ENCODE peak calls at places on chromosomes 6 and 20, in eight cellular contexts. S is fibroblast of lung, P is K562, N is psoas muscle, I is foreskin fibroblast, K is kidney epithelial cell, B is OCI-LY7, M is left lung. D is an unnamed sample.

GRCh38 chr6:42185597-42185996 is 9.2 kb downstream of the GUCA1B start:
- DNase-seq in M (no peak), N (no peak), B (no peak), K (no peak), S (peak; percentile 82), I (no peak), P (no peak), D (peak; percentile 23)

GRCh38 chr6:43299338-43300293 is 1.6 kb downstream of the SLC22A7 start:
- DNase-seq in P (no peak), K (no peak), N (no peak), I (no peak), S (no peak), M (no peak), B (peak; percentile 31), D (no peak)

GRCh38 chr20:17680128-17680835 is 1.8 kb downstream of the RRBP1 start:
- DNase-seq in M (peak; percentile 63), K (no peak), I (peak; percentile 72), P (no peak), N (peak; percentile 72), B (no peak), S (peak; percentile 85), D (peak; percentile 84)

GRCh38 chr20:3192226-3193015 is 12.1 kb downstream of the DDRGK1 start:
- DNase-seq in M (no peak), K (no peak), S (no peak), I (no peak), P (no peak), N (peak; percentile 35), B (no peak), D (no peak)

GRCh38 chr6:14732226-14732844 is 513.5 kb upstream of the JARID2 start:
- DNase-seq in N (no peak), M (no peak), P (no peak), B (no peak), I (no peak), K (no peak), S (no peak), D (no peak)

GRCh38 chr6:35240838-35241801 is 18.4 kb upstream of the ZNF76 start:
- DNase-seq in S (peak; percentile 44), P (peak; percentile 89), K (no peak), M (peak; percentile 73), N (peak; percentile 79), I (peak; percentile 44), B (peak; percentile 68), D (peak; percentile 63)

GRCh38 chr6:98835149-98836024 is 1.0 kb downstream of the POU3F2 start:
- DNase-seq in M (no peak), N (no peak), I (no peak), P (no peak), S (no peak), B (no peak), K (no peak), D (no peak)

GRCh38 chr6:17505767-17506280 is 94.3 kb upstream of the FAM8A1 start:
- DNase-seq in K (no peak), P (no peak), S (peak; percentile 45), M (no peak), B (no peak), N (no peak), I (peak; percentile 38), D (peak; percentile 49)

GRCh38 chr6:165389534-165389933 is 80.1 kb upstream of the C6orf118 start:
- DNase-seq in B (no peak), S (no peak), K (no peak), I (no peak), M (no peak), N (no peak), P (no peak), D (no peak)

GRCh38 chr20:42010090-42010489 is 391.9 kb upstream of the CHD6 start:
- DNase-seq in S (no peak), P (no peak), M (no peak), I (no peak), B (no peak), K (no peak), N (no peak), D (no peak)

GRCh38 chr6:89999995-90000825 is 105.9 kb downstream of the GJA10 start:
- DNase-seq in K (no peak), N (no peak), I (no peak), P (no peak), M (no peak), B (no peak), S (no peak), D (no peak)

GRCh38 chr6:99614430-99615161 is 8.0 kb downstream of the PRDM13 start:
- DNase-seq in I (no peak), M (no peak), P (no peak), N (peak; percentile 48), K (no peak), S (no peak), B (no peak), D (no peak)

GRCh38 chr6:84597238-84597875 is 167.0 kb downstream of the TBX18 start:
- DNase-seq in B (no peak), S (peak; percentile 5), K (no peak), I (no peak), M (no peak), P (no peak), N (no peak), D (peak; percentile 48)

GRCh38 chr6:157164972-157165371 is 158.3 kb downstream of the TMEM242 start:
- DNase-seq in M (no peak), P (no peak), K (no peak), S (no peak), B (no peak), I (no peak), N (no peak), D (no peak)

GRCh38 chr6:142266060-142266459 is 35.7 kb upstream of the ADGRG6 start:
- DNase-seq in P (no peak), N (no peak), S (no peak), K (no peak), I (no peak), M (no peak), B (no peak), D (no peak)

GRCh38 chr6:21922086-21922485 is 328.5 kb downstream of the SOX4 start:
- DNase-seq in M (no peak), N (no peak), P (no peak), S (peak; percentile 20), I (no peak), K (peak; percentile 80), B (no peak), D (no peak)

GRCh38 chr6:14828146-14828705 is 417.6 kb upstream of the JARID2 start:
- DNase-seq in B (no peak), I (no peak), M (no peak), N (no peak), S (no peak), P (no peak), K (no peak), D (no peak)

GRCh38 chr6:83055366-83055964 is 10.2 kb downstream of the UBE3D start:
- DNase-seq in K (no peak), N (no peak), P (peak; percentile 58), B (peak; percentile 51), I (peak; percentile 29), M (no peak), S (peak; percentile 62), D (peak; percentile 66)

GRCh38 chr6:158316022-158316421 is 3.8 kb downstream of the TULP4 start:
- DNase-seq in I (no peak), M (no peak), N (no peak), B (no peak), K (no peak), P (no peak), S (no peak), D (peak; percentile 25)

GRCh38 chr6:138653435-138653834 is 120.1 kb upstream of the CCDC28A start:
- DNase-seq in S (no peak), K (no peak), I (no peak), B (no peak), P (no peak), M (no peak), N (no peak), D (no peak)

GRCh38 chr6:138657026-138657425 is 116.5 kb upstream of the CCDC28A start:
- DNase-seq in B (no peak), S (no peak), N (no peak), P (no peak), K (no peak), I (no peak), M (no peak), D (no peak)

GRCh38 chr6:138656278-138656803 is 117.2 kb upstream of the CCDC28A start:
- DNase-seq in N (no peak), K (no peak), I (no peak), B (no peak), S (no peak), P (no peak), M (no peak), D (no peak)

GRCh38 chr6:138655828-138656227 is 117.7 kb upstream of the CCDC28A start:
- DNase-seq in I (no peak), S (no peak), M (no peak), P (no peak), B (no peak), K (no peak), N (no peak), D (peak; percentile 39)

GRCh38 chr6:138654715-138655634 is 118.6 kb upstream of the CCDC28A start:
- DNase-seq in K (no peak), P (no peak), I (peak; percentile 37), B (no peak), N (no peak), S (peak; percentile 35), M (no peak), D (peak; percentile 39)
- H3K4me3 ChIP-seq in K (no peak overlapping the region), P (no peak overlapping the region), I (no peak overlapping the region), B (no peak overlapping the region), N (no peak overlapping the region), S (no peak overlapping the region), M (no peak overlapping the region), D (peak overlapping the region; percentile 43)

GRCh38 chr6:30149234-30149633 is 11.8 kb downstream of the TRIM10 start:
- DNase-seq in K (no peak), N (no peak), P (peak; percentile 30), B (peak; percentile 8), S (no peak), M (no peak), I (no peak), D (no peak)
- TF ChIP-seq CTCF in K (no peak), N (no peak), P (no peak), B (peak; percentile 40), S (no peak), M (no peak), I (no peak), D (no peak)

DNA sequence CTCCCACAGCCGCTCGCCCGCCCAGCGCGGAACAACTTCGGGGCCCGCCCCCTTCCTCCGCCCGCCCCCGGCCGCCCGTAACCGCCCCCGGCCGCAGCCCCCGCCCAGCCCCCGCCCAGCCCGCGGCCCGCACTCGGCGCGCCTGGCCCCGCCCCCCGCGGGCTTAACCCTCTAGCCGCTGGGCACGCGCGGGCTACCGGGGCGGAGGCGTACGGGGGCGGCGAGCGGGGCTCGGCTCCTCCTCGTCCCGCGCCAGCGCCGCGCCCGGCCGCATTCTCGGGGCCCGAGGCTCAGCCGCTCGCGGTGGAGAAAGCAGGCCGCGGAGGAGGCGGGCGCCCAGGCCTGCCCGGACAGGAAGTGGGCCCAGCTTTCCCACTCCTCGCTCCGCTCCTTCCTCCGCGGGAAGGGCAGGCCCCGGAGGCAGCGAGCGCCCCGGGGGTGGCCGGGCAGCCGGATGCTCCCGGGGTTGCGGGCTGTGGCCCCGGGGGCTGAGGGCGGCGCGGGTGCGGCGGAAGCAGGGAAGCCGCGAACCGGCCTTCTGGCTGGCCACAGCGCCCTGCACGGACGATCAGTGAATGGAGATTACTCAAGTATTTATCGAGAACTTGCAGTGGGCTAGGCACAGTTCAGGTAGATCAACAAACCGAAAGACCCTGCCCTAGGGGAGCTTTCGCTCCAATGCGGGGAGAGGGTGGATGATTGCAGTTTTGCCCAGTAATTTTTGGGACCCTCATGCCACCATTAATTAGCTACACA is at the start of gene TRAM2:
- DNase-seq in I (peak; percentile 83), M (peak; percentile 83), B (peak; percentile 90), S (peak; percentile 84), P (peak; percentile 95), N (peak; percentile 92), K (no peak), D (peak; percentile 82)
- H3K4me3 ChIP-seq in I (peak within 1 kb of the TSS; percentile 94), M (peak within 1 kb of the TSS; percentile 89), B (peak within 1 kb of the TSS; percentile 75), S (peak within 1 kb of the TSS; percentile 52), P (peak within 1 kb of the TSS; percentile 77), N (peak within 1 kb of the TSS; percentile 98), K (peak within 1 kb of the TSS; percentile 68), D (peak within 1 kb of the TSS; percentile 91)

GRCh38 chr20:23244207-23244915 is 106.2 kb upstream of the NXT1 start:
- DNase-seq in S (peak; percentile 55), K (no peak), M (no peak), B (no peak), N (peak; percentile 69), I (no peak), P (no peak), D (no peak)
- TF ChIP-seq CTCF in S (no peak), K (no peak), M (no peak), B (no peak), N (no peak), I (no peak), P (no peak), D (no peak)

D was measured in fibroblast of pulmonary artery.